ENCODE peak calls at places on chromosomes 3 and 15, in eight cellular contexts. Z is GF-D8; A is effector memory CD4-positive, alpha-beta T cell; J is epithelial cell of esophagus; O is GM03348; B is occipital lobe; L is mammary epithelial cell; Y is left kidney. R is an unnamed sample.
A peak's percentile ranks its signal among the peaks of the same experiment; 100 is the strongest.

GRCh38 chr3:67531149-67532101 is 123.0 kb downstream of the SUCLG2 start:
- DNase-seq in L (no peak), A (no peak), O (peak; percentile 44), B (no peak), Y (no peak), Z (no peak), J (no peak), R (no peak)

GRCh38 chr15:63374686-63375520 is 6.7 kb downstream of the CA12 start:
- DNase-seq in J (peak; percentile 71), O (peak; percentile 77), B (peak; percentile 35), Y (peak; percentile 67), Z (no peak), A (no peak), L (peak; percentile 70), R (no peak)

GRCh38 chr3:10223676-10224639 is 24.3 kb upstream of the TATDN2 start:
- DNase-seq in Z (peak; percentile 46), O (no peak), J (no peak), L (no peak), B (no peak), Y (no peak), A (peak; percentile 38), R (no peak)

GRCh38 chr15:71883447-71883846 is 73.1 kb downstream of the NR2E3 start:
- DNase-seq in O (no peak), L (no peak), Y (no peak), J (no peak), B (no peak), Z (no peak), A (no peak), R (no peak)

GRCh38 chr3:111904376-111905241 is 45.5 kb downstream of the PHLDB2 start:
- DNase-seq in A (no peak), O (peak; percentile 78), Z (no peak), L (peak; percentile 89), J (peak; percentile 95), Y (no peak), B (no peak), R (no peak)

GRCh38 chr15:29952245-29952644 is 130.0 kb upstream of the TJP1 start:
- DNase-seq in Z (no peak), O (no peak), B (peak; percentile 70), A (no peak), J (no peak), Y (no peak), L (no peak), R (no peak)

GRCh38 chr15:88385078-88385700 is 82.0 kb downstream of the MRPL46 start:
- DNase-seq in O (peak; percentile 35), Z (no peak), J (peak; percentile 50), L (peak; percentile 84), B (no peak), Y (no peak), A (no peak), R (no peak)

GRCh38 chr3:123110238-123110952 is 43.6 kb downstream of the PDIA5 start:
- DNase-seq in Y (no peak), L (no peak), B (no peak), O (no peak), A (no peak), Z (no peak), J (no peak), R (no peak)

GRCh38 chr3:12629560-12629959 is 34.4 kb downstream of the RAF1 start:
- DNase-seq in Z (no peak), L (no peak), B (no peak), Y (no peak), J (no peak), A (no peak), O (peak; percentile 44), R (no peak)

GRCh38 chr3:73431136-73431933 is 193.4 kb downstream of the PDZRN3 start:
- DNase-seq in Z (no peak), L (no peak), A (no peak), J (no peak), O (no peak), B (no peak), Y (peak; percentile 77), R (no peak)

GRCh38 chr15:29736745-29737023 is 85.6 kb downstream of the TJP1 start:
- DNase-seq in A (no peak), L (peak; percentile 87), O (peak; percentile 17), Y (no peak), J (peak; percentile 68), B (no peak), Z (no peak), R (no peak)

GRCh38 chr15:74795961-74796625 is 14.2 kb downstream of the CSK start:
- DNase-seq in A (no peak), L (no peak), B (no peak), J (peak; percentile 83), O (no peak), Z (no peak), Y (no peak), R (no peak)

GRCh38 chr3:156941311-156941710 is 115.2 kb downstream of the LEKR1 start:
- DNase-seq in L (no peak), Z (no peak), O (no peak), Y (no peak), A (no peak), J (no peak), B (no peak), R (no peak)

GRCh38 chr15:70023064-70023768 is 74.5 kb downstream of the TLE3 start:
- DNase-seq in Z (no peak), O (peak; percentile 83), L (peak; percentile 89), B (no peak), J (peak; percentile 91), Y (peak; percentile 32), A (peak; percentile 51), R (no peak)

GRCh38 chr15:63473007-63473748 is 31.2 kb upstream of the USP3 start:
- DNase-seq in A (no peak), O (no peak), Y (no peak), Z (no peak), L (no peak), B (no peak), J (no peak), R (no peak)

GRCh38 chr3:124360140-124360539 is 368.2 kb upstream of the ROPN1 start:
- DNase-seq in L (no peak), A (no peak), Y (peak; percentile 58), B (no peak), O (no peak), J (no peak), Z (no peak), R (no peak)

GRCh38 chr3:133525435-133525834 is 48.1 kb upstream of the CDV3 start:
- DNase-seq in Z (no peak), A (no peak), O (no peak), Y (no peak), B (no peak), J (no peak), L (no peak), R (no peak)